ENCODE peak calls at places on chromosomes 11 and 22, in seven cellular contexts. One of them, this sample, is unnamed.
A peak's percentile ranks its signal among the peaks of the same experiment; 100 is the strongest.

GRCh38 chr11:112437096-112437495 is 176.4 kb upstream of the PLET1 start:
- DNase-seq in sigmoid colon: no peak
- DNase-seq in IMR-90: no peak
- DNase-seq in uterus: no peak
- DNase-seq in heart left ventricle: no peak
- DNase-seq in stomach: no peak
- DNase-seq in lower leg skin: no peak
- DNase-seq in this sample: no peak

GRCh38 chr22:49638788-49639187 is 188.9 kb downstream of the BRD1 start:
- DNase-seq in sigmoid colon: no peak
- DNase-seq in IMR-90: no peak
- DNase-seq in uterus: no peak
- DNase-seq in heart left ventricle: no peak
- DNase-seq in stomach: no peak
- DNase-seq in lower leg skin: no peak
- DNase-seq in this sample: no peak

GRCh38 chr22:32200752-32201151 is 4.1 kb downstream of the RFPL2 start:
- DNase-seq in sigmoid colon: no peak
- DNase-seq in IMR-90: no peak
- DNase-seq in uterus: no peak
- DNase-seq in heart left ventricle: no peak
- DNase-seq in stomach: no peak
- DNase-seq in lower leg skin: no peak
- DNase-seq in this sample: no peak

GRCh38 chr11:123260511-123261211 is 65.6 kb upstream of the CLMP start:
- DNase-seq in sigmoid colon: no peak
- DNase-seq in IMR-90: no peak
- DNase-seq in uterus: no peak
- DNase-seq in heart left ventricle: no peak
- DNase-seq in stomach: no peak
- DNase-seq in lower leg skin: no peak
- DNase-seq in this sample: no peak

GRCh38 chr22:44685384-44686056 is 16.5 kb upstream of the PRR5 start:
- DNase-seq in sigmoid colon: no peak
- DNase-seq in IMR-90: peak; percentile 51
- DNase-seq in uterus: peak; percentile 45
- DNase-seq in heart left ventricle: no peak
- DNase-seq in stomach: peak; percentile 70
- DNase-seq in lower leg skin: peak; percentile 77
- DNase-seq in this sample: no peak

GRCh38 chr11:35605691-35606090 is 12.6 kb upstream of the FJX1 start:
- DNase-seq in sigmoid colon: no peak
- DNase-seq in IMR-90: peak; percentile 59
- DNase-seq in uterus: peak; percentile 57
- DNase-seq in heart left ventricle: no peak
- DNase-seq in stomach: no peak
- DNase-seq in lower leg skin: no peak
- DNase-seq in this sample: no peak

GRCh38 chr11:69382131-69383128 is 88.5 kb downstream of the MYEOV start:
- DNase-seq in sigmoid colon: peak; percentile 68
- DNase-seq in IMR-90: no peak
- DNase-seq in uterus: no peak
- DNase-seq in heart left ventricle: no peak
- DNase-seq in stomach: peak; percentile 27
- DNase-seq in lower leg skin: no peak
- DNase-seq in this sample: no peak

GRCh38 chr11:65700377-65700776 is 11.7 kb upstream of the KAT5 start:
- DNase-seq in sigmoid colon: no peak
- DNase-seq in IMR-90: no peak
- DNase-seq in uterus: no peak
- DNase-seq in heart left ventricle: no peak
- DNase-seq in stomach: no peak
- DNase-seq in lower leg skin: no peak
- DNase-seq in this sample: no peak

GRCh38 chr11:126993599-126993998 is 7.0 kb downstream of the KIRREL3 start:
- DNase-seq in sigmoid colon: no peak
- DNase-seq in IMR-90: peak; percentile 54
- DNase-seq in uterus: no peak
- DNase-seq in heart left ventricle: no peak
- DNase-seq in stomach: no peak
- DNase-seq in lower leg skin: no peak
- DNase-seq in this sample: no peak

GRCh38 chr11:76604652-76605241 is 65.8 kb downstream of the LRRC32 start:
- DNase-seq in sigmoid colon: peak; percentile 91
- DNase-seq in IMR-90: peak; percentile 76
- DNase-seq in uterus: peak; percentile 49
- DNase-seq in heart left ventricle: peak; percentile 78
- DNase-seq in stomach: peak; percentile 79
- DNase-seq in lower leg skin: peak; percentile 42
- DNase-seq in this sample: no peak

GRCh38 chr11:121669422-121669821 is 216.7 kb upstream of the SORL1-AS1 start:
- DNase-seq in sigmoid colon: no peak
- DNase-seq in IMR-90: no peak
- DNase-seq in uterus: no peak
- DNase-seq in heart left ventricle: no peak
- DNase-seq in stomach: no peak
- DNase-seq in lower leg skin: no peak
- DNase-seq in this sample: no peak

GRCh38 chr11:5937868-5938602 is 4.0 kb upstream of the OR56A3 start:
- DNase-seq in sigmoid colon: no peak
- DNase-seq in IMR-90: no peak
- DNase-seq in uterus: no peak
- DNase-seq in heart left ventricle: no peak
- DNase-seq in stomach: no peak
- DNase-seq in lower leg skin: no peak
- DNase-seq in this sample: no peak

GRCh38 chr11:776459-777287 is 614 bp downstream of the GATD1 start:
- DNase-seq in sigmoid colon: peak; percentile 70
- DNase-seq in IMR-90: no peak
- DNase-seq in uterus: peak; percentile 41
- DNase-seq in heart left ventricle: peak; percentile 67
- DNase-seq in stomach: no peak
- DNase-seq in lower leg skin: no peak
- DNase-seq in this sample: no peak

GRCh38 chr22:24728790-24729637 is 45.5 kb downstream of the PIWIL3 start:
- DNase-seq in sigmoid colon: no peak
- DNase-seq in IMR-90: peak; percentile 74
- DNase-seq in uterus: peak; percentile 52
- DNase-seq in heart left ventricle: no peak
- DNase-seq in stomach: no peak
- DNase-seq in lower leg skin: peak; percentile 22
- DNase-seq in this sample: no peak

GRCh38 chr11:118215262-118215661 is 9.5 kb downstream of the JAML start:
- DNase-seq in sigmoid colon: no peak
- DNase-seq in IMR-90: no peak
- DNase-seq in uterus: no peak
- DNase-seq in heart left ventricle: no peak
- DNase-seq in stomach: no peak
- DNase-seq in lower leg skin: no peak
- DNase-seq in this sample: no peak
- H3K4me3 ChIP-seq in sigmoid colon: no peak overlapping the region
- H3K4me3 ChIP-seq in IMR-90: no peak overlapping the region
- H3K4me3 ChIP-seq in uterus: no peak overlapping the region
- H3K4me3 ChIP-seq in heart left ventricle: no peak overlapping the region
- H3K4me3 ChIP-seq in stomach: no peak overlapping the region
- H3K4me3 ChIP-seq in lower leg skin: no peak overlapping the region
- H3K4me3 ChIP-seq in this sample: no peak overlapping the region

GRCh38 chr11:7666292-7666866 is 6.9 kb downstream of the CYB5R2 start:
- DNase-seq in sigmoid colon: no peak
- DNase-seq in IMR-90: no peak
- DNase-seq in uterus: no peak
- DNase-seq in heart left ventricle: no peak
- DNase-seq in stomach: no peak
- DNase-seq in lower leg skin: no peak
- DNase-seq in this sample: no peak

GRCh38 chr11:7668464-7668863 is 4.8 kb downstream of the CYB5R2 start:
- DNase-seq in sigmoid colon: no peak
- DNase-seq in IMR-90: no peak
- DNase-seq in uterus: no peak
- DNase-seq in heart left ventricle: no peak
- DNase-seq in stomach: no peak
- DNase-seq in lower leg skin: no peak
- DNase-seq in this sample: no peak

GRCh38 chr11:7667460-7667859 is 5.8 kb downstream of the CYB5R2 start:
- DNase-seq in sigmoid colon: no peak
- DNase-seq in IMR-90: peak; percentile 26
- DNase-seq in uterus: no peak
- DNase-seq in heart left ventricle: no peak
- DNase-seq in stomach: no peak
- DNase-seq in lower leg skin: no peak
- DNase-seq in this sample: no peak

GRCh38 chr11:7664867-7665266 is 8.4 kb downstream of the CYB5R2 start:
- DNase-seq in sigmoid colon: no peak
- DNase-seq in IMR-90: no peak
- DNase-seq in uterus: no peak
- DNase-seq in heart left ventricle: no peak
- DNase-seq in stomach: no peak
- DNase-seq in lower leg skin: no peak
- DNase-seq in this sample: no peak

DNA sequence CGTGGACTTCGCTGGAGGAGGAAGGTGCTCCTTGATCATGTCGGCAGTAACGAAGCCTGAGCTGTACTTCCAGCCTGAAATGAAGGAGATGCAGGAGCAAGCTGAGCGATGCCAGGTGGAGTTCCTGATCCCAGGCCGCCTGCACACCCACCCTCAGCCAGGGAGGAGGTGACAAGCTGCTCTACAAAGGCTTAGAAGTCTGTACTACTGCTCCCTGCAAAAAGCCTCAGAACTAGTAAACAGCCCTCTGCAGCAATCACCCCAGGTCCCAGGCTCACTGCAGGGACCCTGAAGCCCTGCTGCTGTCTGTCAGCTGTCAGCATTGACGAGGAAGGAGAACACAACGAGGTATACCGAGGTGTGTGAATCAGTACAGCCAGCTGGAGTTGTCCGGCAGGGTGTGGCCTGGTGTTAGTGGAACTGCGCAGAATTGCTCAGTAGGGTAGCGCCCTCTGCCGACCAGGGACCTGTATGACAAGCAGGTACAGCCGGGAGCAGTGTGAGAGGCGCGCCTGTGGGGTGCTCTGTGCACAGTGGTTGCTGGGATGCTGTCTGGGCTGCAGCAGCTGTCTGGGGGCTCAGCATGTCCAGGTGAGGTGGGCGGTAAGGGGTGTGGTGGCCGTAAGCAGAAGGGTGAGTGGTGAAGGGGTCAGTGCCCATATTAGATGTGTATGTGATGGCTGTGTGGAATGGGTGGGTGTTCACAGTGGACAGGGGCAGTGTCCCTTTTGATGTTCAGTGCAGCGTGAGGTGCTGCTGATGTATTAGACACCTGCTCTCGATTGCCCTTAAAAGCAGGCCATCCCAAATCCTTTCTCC is 7.6 kb downstream of the CYB5R2 start:
- DNase-seq in sigmoid colon: peak; percentile 87
- DNase-seq in IMR-90: peak; percentile 44
- DNase-seq in uterus: peak; percentile 76
- DNase-seq in heart left ventricle: peak; percentile 89
- DNase-seq in stomach: peak; percentile 93
- DNase-seq in lower leg skin: peak; percentile 64
- DNase-seq in this sample: peak; percentile 23
- TF ChIP-seq POLR2A in sigmoid colon: no peak
- TF ChIP-seq POLR2A in IMR-90: no peak
- TF ChIP-seq POLR2A in uterus: no peak
- TF ChIP-seq POLR2A in heart left ventricle: no peak
- TF ChIP-seq POLR2A in stomach: no peak
- TF ChIP-seq POLR2A in lower leg skin: no peak
- TF ChIP-seq POLR2A in this sample: no peak

DNA sequence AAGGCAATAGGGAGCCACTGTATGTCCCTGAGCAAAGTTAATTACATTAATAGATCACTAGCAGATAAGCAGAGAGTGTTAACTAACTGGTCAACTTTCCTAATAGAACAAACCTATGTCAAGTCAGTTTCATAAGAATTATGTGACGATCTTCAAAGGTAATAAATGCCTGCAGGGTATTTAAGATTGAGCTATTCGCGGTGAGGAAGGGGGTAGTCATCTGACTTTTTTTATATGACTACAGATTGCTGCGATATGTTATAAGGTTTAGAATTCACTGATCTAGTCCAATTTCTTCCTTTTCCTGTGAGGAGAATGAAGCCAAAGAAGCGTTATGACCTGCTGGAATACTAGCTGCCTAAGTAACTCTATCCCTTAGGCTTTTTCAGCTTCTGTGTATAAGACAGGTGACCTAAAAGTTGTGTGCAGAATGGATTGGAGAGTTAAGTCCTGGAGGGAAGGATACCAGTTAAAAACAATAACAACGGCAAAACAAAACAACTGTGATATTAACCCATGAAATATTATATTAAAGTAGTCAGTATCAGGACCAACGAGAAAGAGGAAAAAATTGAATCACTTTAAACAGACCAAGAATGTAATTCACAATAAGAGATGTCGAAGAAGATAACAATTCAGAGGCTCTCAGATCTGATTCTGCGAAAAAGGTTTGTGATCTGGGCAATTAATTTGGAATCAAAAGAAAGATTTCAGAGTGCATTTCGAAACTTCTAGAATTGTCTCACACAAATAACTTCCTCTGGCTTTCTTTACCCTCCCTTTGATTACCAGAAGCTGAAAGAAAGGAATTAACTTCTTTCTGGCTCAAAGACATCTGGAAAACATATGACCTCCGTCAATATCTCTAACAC is 645 bp downstream of the CASP4 start:
- DNase-seq in sigmoid colon: no peak
- DNase-seq in IMR-90: peak; percentile 16
- DNase-seq in uterus: no peak
- DNase-seq in heart left ventricle: no peak
- DNase-seq in stomach: no peak
- DNase-seq in lower leg skin: no peak
- DNase-seq in this sample: no peak
- H3K4me3 ChIP-seq in sigmoid colon: peak overlapping the region; percentile 48
- H3K4me3 ChIP-seq in IMR-90: peak overlapping the region; percentile 87
- H3K4me3 ChIP-seq in uterus: peak overlapping the region; percentile 46
- H3K4me3 ChIP-seq in heart left ventricle: peak overlapping the region; percentile 27
- H3K4me3 ChIP-seq in stomach: peak overlapping the region; percentile 61
- H3K4me3 ChIP-seq in lower leg skin: peak overlapping the region; percentile 28
- H3K4me3 ChIP-seq in this sample: peak overlapping the region; percentile 46

DNA sequence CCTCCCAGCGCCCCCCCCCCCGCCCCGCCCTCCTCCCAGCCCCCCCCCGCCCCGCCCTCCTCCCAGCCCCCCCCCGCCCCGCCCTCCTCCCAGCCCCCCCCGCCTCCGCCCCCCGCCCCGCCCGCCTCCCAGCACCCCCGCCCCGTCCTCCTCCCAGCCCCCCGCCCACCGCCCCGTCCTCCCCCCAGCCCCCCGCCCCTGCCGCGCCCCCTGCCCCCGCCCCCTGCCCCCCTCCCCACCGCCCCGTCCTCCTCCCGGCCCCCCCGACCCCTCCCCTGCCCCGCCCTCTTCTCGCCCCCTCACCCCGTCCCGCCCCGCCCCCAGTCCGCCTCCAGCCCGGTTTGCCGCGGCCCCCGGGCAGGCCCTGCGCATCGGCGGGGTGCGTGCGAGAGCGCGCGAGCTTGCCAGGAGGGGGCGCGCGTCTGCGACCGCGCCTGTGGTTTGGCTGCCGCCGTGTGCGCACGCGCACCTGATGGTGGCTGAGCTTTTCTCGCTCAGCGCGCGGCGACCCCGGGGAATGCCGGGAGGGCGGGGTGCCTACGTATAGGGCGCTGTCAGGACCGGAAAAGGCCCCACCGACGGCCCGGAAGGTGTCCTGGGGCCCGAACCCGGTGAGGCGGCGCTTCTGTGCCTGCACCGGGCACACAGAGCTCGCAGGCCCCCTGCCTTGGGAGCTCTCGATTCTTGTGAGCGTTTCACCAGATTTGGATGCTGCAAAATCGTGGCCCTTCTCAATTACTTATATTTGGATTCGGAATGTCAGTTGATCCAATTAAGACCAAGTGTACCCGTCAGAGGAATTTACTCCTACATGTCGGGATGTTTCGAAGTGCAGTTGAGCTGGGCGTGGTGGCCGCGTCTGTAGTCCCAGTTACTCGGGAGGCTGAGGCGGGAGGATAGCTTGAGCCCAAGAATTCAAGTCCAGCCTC is 501 bp upstream of the TTLL12 start:
- DNase-seq in sigmoid colon: peak; percentile 97
- DNase-seq in IMR-90: peak; percentile 92
- DNase-seq in uterus: peak; percentile 96
- DNase-seq in heart left ventricle: peak; percentile 99
- DNase-seq in stomach: peak; percentile 98
- DNase-seq in lower leg skin: peak; percentile 94
- DNase-seq in this sample: peak; percentile 76
- TF ChIP-seq POLR2A in sigmoid colon: peak; percentile 47
- TF ChIP-seq POLR2A in IMR-90: peak; percentile 57
- TF ChIP-seq POLR2A in uterus: peak; percentile 36
- TF ChIP-seq POLR2A in heart left ventricle: peak; percentile 74
- TF ChIP-seq POLR2A in stomach: no peak
- TF ChIP-seq POLR2A in lower leg skin: no peak
- TF ChIP-seq POLR2A in this sample: peak; percentile 61